ENCODE peak calls at places on chromosomes 5 and 9, in ten cellular contexts. R is HepG2, U is endothelial cell of umbilical vein, X is spleen, T is sigmoid colon, B is HCT116, H is suprapubic skin, D is H1, O is GM12878, M is stomach. P is an unnamed sample.
A peak's percentile ranks its signal among the peaks of the same experiment; 100 is the strongest.

GRCh38 chr9:107707915-107708441 is 218.4 kb upstream of the KLF4 start:
- DNase-seq in O (no peak), M (no peak), R (no peak), H (no peak), D (no peak), X (no peak), T (no peak), U (no peak), B (no peak), P (no peak)

GRCh38 chr9:121376214-121376830 is 6.3 kb upstream of the STOM start:
- DNase-seq in X (no peak), H (no peak), B (no peak), U (peak; percentile 51), R (no peak), T (no peak), D (no peak), O (no peak), M (no peak), P (no peak)

GRCh38 chr5:168578006-168578405 is 1.2 kb downstream of the PANK3 start:
- DNase-seq in T (no peak), B (no peak), R (no peak), X (no peak), M (no peak), U (peak; percentile 28), H (no peak), O (no peak), D (no peak), P (no peak)

GRCh38 chr5:98750693-98751092 is 22.8 kb upstream of the RGMB start:
- DNase-seq in O (no peak), H (no peak), T (no peak), R (peak; percentile 31), B (no peak), X (no peak), M (no peak), D (peak; percentile 61), U (peak; percentile 16), P (no peak)

GRCh38 chr9:27126682-27127081 is 17.7 kb downstream of the TEK start:
- DNase-seq in B (no peak), H (no peak), O (no peak), D (no peak), T (no peak), R (no peak), X (no peak), M (no peak), U (no peak), P (no peak)

GRCh38 chr5:13477118-13477737 is 467.3 kb downstream of the DNAH5 start:
- DNase-seq in T (no peak), M (no peak), H (no peak), O (no peak), R (no peak), D (no peak), U (peak; percentile 81), X (no peak), B (no peak), P (no peak)

GRCh38 chr9:134320195-134320885 is 5.9 kb upstream of the RXRA start:
- DNase-seq in D (no peak), U (no peak), M (no peak), T (peak; percentile 54), O (no peak), R (no peak), B (no peak), H (peak; percentile 56), X (peak; percentile 74), P (no peak)

GRCh38 chr5:53019320-53019719 is 30.2 kb downstream of the ITGA2 start:
- DNase-seq in U (peak; percentile 69), X (no peak), D (no peak), T (no peak), R (peak; percentile 86), B (peak; percentile 33), H (no peak), O (no peak), M (no peak), P (no peak)

GRCh38 chr5:73189816-73190451 is 16.9 kb downstream of the TMEM174 start:
- DNase-seq in M (no peak), O (no peak), B (no peak), X (no peak), T (no peak), R (no peak), D (no peak), U (no peak), H (no peak), P (no peak)

GRCh38 chr9:3473402-3473801 is 52.4 kb downstream of the RFX3 start:
- DNase-seq in O (no peak), T (no peak), X (no peak), M (no peak), H (no peak), D (no peak), R (no peak), B (no peak), U (peak; percentile 24), P (no peak)

GRCh38 chr9:3464033-3464638 is 61.7 kb downstream of the RFX3 start:
- DNase-seq in U (no peak), D (no peak), M (no peak), T (no peak), H (no peak), O (no peak), R (no peak), B (no peak), X (no peak), P (no peak)

GRCh38 chr9:3468407-3469205 is 57.2 kb downstream of the RFX3 start:
- DNase-seq in T (no peak), M (no peak), O (no peak), X (no peak), B (no peak), D (no peak), R (no peak), H (no peak), U (no peak), P (no peak)

DNA sequence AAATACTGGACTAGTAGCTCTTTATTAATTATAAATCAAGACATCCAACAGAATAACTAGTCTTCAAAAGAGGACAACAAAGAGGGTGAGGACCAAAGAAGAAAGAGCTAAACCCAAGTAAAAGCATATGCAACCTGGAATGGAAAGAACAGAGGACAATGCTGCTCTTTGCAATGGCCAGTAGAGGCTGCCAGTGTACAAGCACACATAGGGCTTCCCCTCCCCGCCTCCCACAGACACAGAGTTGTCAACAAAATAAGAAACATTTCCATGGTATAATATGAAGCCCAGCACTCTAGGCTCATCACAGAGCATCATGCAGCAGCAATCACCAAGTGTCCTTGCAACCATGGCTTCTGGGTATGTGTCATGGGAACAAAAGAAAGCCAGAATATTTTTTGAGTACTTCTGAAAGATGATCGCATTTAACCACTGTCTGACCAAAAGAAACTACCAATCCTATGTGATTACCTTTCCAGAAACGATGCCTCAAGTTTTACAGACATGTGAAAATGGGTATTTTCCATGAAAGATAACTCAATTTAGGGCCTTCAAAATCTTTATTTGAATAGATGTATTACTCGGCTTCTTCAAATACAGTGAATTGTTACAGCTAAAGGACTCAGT is 58.1 kb downstream of the RFX3 start:
- DNase-seq in D (no peak), O (no peak), T (peak; percentile 71), R (peak; percentile 63), H (peak; percentile 61), B (peak; percentile 38), M (peak; percentile 51), X (peak; percentile 78), U (peak; percentile 66), P (peak; percentile 40)
- TF ChIP-seq POLR2A in D (no peak), O (no peak), T (no peak), R (no peak), H (no peak), B (no peak), M (no peak), X (no peak), U (no peak), P (no peak)

GRCh38 chr5:37174928-37175327 is 74.2 kb downstream of the CPLANE1 start:
- DNase-seq in M (no peak), X (no peak), T (no peak), B (no peak), R (no peak), D (no peak), O (no peak), H (no peak), U (no peak), P (no peak)

GRCh38 chr5:37170856-37171255 is 78.3 kb downstream of the CPLANE1 start:
- DNase-seq in D (no peak), X (no peak), H (no peak), B (no peak), M (no peak), R (no peak), O (no peak), T (no peak), U (no peak), P (no peak)

DNA sequence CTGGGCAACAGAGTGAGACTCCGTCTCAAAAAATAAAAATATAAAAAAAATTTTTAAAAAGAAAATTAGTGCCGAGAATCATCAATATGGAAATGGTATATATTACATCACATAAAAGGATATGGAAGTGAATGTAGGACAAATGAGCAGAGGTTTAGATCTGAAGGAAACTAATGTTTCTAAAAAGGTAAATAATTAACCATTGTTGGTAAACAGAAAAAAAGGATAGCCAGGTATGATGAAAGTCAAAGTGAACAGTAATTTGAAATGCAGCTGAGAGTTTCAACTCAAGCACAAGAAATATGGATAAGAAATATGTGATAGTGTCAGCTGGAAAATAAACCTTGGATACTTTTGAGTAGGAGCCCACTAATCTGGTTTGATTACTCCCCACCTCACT is 76.2 kb downstream of the CPLANE1 start:
- DNase-seq in H (no peak), R (no peak), D (no peak), T (no peak), X (no peak), O (no peak), M (no peak), U (no peak), B (no peak), P (no peak)
- H3K27ac ChIP-seq in H (no peak overlapping the region), R (no peak overlapping the region), D (no peak overlapping the region), T (no peak overlapping the region), X (no peak overlapping the region), O (no peak overlapping the region), M (no peak overlapping the region), U (no peak overlapping the region), B (no peak overlapping the region), P (no peak overlapping the region)

GRCh38 chr9:112034216-112034611 is 137.6 kb downstream of the UGCG start:
- DNase-seq in R (no peak), T (no peak), X (no peak), H (no peak), M (no peak), D (no peak), O (no peak), U (no peak), B (no peak), P (no peak)
- TF ChIP-seq POLR2AphosphoS5 in R (no peak), T (no peak), X (no peak), H (no peak), M (no peak), D (no peak), O (no peak), U (no peak), B (no peak), P (no peak)

DNA sequence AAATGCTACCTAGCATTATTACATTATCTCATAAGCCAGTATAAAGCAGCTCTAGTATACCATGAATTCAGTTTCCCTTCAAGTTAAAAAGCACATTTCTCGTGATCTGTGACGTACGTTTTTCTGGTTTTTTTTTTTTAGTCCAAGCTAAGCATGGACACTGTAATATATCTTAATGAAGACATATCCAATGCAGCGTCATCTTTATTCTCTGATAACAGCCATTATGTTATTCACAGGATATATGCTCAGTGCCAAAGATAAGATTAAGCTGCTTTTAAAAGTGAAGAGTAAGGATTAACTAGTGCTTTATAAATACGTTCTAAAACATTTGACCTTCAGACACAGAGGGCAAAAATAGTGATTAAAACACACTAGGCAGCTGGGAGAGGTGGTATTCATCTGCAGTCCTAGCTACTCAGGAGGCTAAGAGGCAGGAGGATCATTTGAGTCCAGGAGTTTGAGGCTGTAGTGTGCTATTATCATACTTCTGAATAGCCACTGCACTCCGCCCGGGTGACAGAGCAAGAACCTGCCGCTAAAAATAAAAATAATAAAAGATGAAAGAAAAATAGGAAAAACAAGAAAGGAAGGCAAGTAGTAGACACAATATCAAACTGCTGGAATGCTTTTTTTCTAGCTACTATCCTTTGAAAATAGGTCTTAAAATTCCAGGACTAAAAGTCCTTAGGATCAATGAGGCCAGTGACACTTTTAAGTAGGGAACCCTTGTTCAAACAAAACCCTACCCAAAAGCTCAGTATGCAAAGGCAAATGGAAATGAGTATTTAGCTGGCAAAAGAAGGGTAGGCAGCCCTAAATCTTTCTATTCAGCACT is 7.7 kb downstream of the CSNK1A1 start:
- DNase-seq in U (peak; percentile 58), O (no peak), T (no peak), B (no peak), H (no peak), R (no peak), X (no peak), M (no peak), D (no peak), P (no peak)
- TF ChIP-seq POLR2A in U (no peak), O (no peak), T (no peak), B (no peak), H (no peak), R (no peak), X (no peak), M (no peak), D (no peak), P (no peak)

P was measured in prostate gland.